ENCODE peak calls at places on chromosome 19, in eight cellular contexts. One of them, this sample, is unnamed.

GRCh38 chr19:852136-853013 is at the start of gene ELANE:
- DNase-seq in fibroblast of the aortic adventitia: no peak
- DNase-seq in heart right ventricle: no peak
- DNase-seq in mammary epithelial cell: no peak
- DNase-seq in osteocyte: no peak
- DNase-seq in neural crest cell: no peak
- DNase-seq in colonic mucosa: no peak
- DNase-seq in vagina: no peak
- DNase-seq in this sample: no peak

GRCh38 chr19:31262673-31263308 is 86.4 kb downstream of the TSHZ3 start:
- DNase-seq in fibroblast of the aortic adventitia: peak; percentile 25
- DNase-seq in heart right ventricle: no peak
- DNase-seq in mammary epithelial cell: no peak
- DNase-seq in osteocyte: peak; percentile 36
- DNase-seq in neural crest cell: no peak
- DNase-seq in colonic mucosa: no peak
- DNase-seq in vagina: peak; percentile 46
- DNase-seq in this sample: no peak

GRCh38 chr19:55753401-55753800 is 5.5 kb upstream of the RFPL4A start:
- DNase-seq in fibroblast of the aortic adventitia: no peak
- DNase-seq in heart right ventricle: no peak
- DNase-seq in mammary epithelial cell: no peak
- DNase-seq in osteocyte: no peak
- DNase-seq in neural crest cell: no peak
- DNase-seq in colonic mucosa: peak; percentile 35
- DNase-seq in vagina: no peak
- DNase-seq in this sample: no peak

GRCh38 chr19:27881213-27881612 is 1331.7 kb downstream of the UQCRFS1 start:
- DNase-seq in fibroblast of the aortic adventitia: no peak
- DNase-seq in heart right ventricle: no peak
- DNase-seq in mammary epithelial cell: no peak
- DNase-seq in osteocyte: peak; percentile 23
- DNase-seq in neural crest cell: no peak
- DNase-seq in colonic mucosa: no peak
- DNase-seq in vagina: no peak
- DNase-seq in this sample: no peak

GRCh38 chr19:1205114-1206062 is at the start of gene STK11:
- DNase-seq in fibroblast of the aortic adventitia: peak; percentile 94
- DNase-seq in heart right ventricle: peak; percentile 100
- DNase-seq in mammary epithelial cell: peak; percentile 98
- DNase-seq in osteocyte: peak; percentile 100
- DNase-seq in neural crest cell: peak; percentile 100
- DNase-seq in colonic mucosa: peak; percentile 99
- DNase-seq in vagina: no peak
- DNase-seq in this sample: peak; percentile 99

GRCh38 chr19:29320611-29321010 is 107.7 kb upstream of the UQCRFS1 start:
- DNase-seq in fibroblast of the aortic adventitia: no peak
- DNase-seq in heart right ventricle: no peak
- DNase-seq in mammary epithelial cell: no peak
- DNase-seq in osteocyte: peak; percentile 49
- DNase-seq in neural crest cell: no peak
- DNase-seq in colonic mucosa: no peak
- DNase-seq in vagina: no peak
- DNase-seq in this sample: no peak

GRCh38 chr19:7224205-7224833 is 69.9 kb downstream of the INSR start:
- DNase-seq in fibroblast of the aortic adventitia: peak; percentile 77
- DNase-seq in heart right ventricle: no peak
- DNase-seq in mammary epithelial cell: no peak
- DNase-seq in osteocyte: no peak
- DNase-seq in neural crest cell: no peak
- DNase-seq in colonic mucosa: peak; percentile 65
- DNase-seq in vagina: no peak
- DNase-seq in this sample: no peak

GRCh38 chr19:55460670-55461258 is 678 bp downstream of the ISOC2 start:
- DNase-seq in fibroblast of the aortic adventitia: peak; percentile 91
- DNase-seq in heart right ventricle: peak; percentile 87
- DNase-seq in mammary epithelial cell: peak; percentile 42
- DNase-seq in osteocyte: no peak
- DNase-seq in neural crest cell: peak; percentile 55
- DNase-seq in colonic mucosa: peak; percentile 92
- DNase-seq in vagina: no peak
- DNase-seq in this sample: peak; percentile 70

GRCh38 chr19:56917998-56918397 is 77.5 kb upstream of the PEG3 start:
- DNase-seq in fibroblast of the aortic adventitia: no peak
- DNase-seq in heart right ventricle: no peak
- DNase-seq in mammary epithelial cell: no peak
- DNase-seq in osteocyte: no peak
- DNase-seq in neural crest cell: no peak
- DNase-seq in colonic mucosa: no peak
- DNase-seq in vagina: no peak
- DNase-seq in this sample: no peak

GRCh38 chr19:1082165-1082927 is 12.8 kb downstream of the POLR2E start:
- DNase-seq in fibroblast of the aortic adventitia: peak; percentile 20
- DNase-seq in heart right ventricle: peak; percentile 38
- DNase-seq in mammary epithelial cell: peak; percentile 68
- DNase-seq in osteocyte: no peak
- DNase-seq in neural crest cell: peak; percentile 68
- DNase-seq in colonic mucosa: peak; percentile 96
- DNase-seq in vagina: no peak
- DNase-seq in this sample: peak; percentile 93

GRCh38 chr19:11269408-11269807 is 7.1 kb upstream of the DOCK6 start:
- DNase-seq in fibroblast of the aortic adventitia: peak; percentile 41
- DNase-seq in heart right ventricle: no peak
- DNase-seq in mammary epithelial cell: peak; percentile 29
- DNase-seq in osteocyte: no peak
- DNase-seq in neural crest cell: no peak
- DNase-seq in colonic mucosa: no peak
- DNase-seq in vagina: no peak
- DNase-seq in this sample: no peak

GRCh38 chr19:56321981-56322558 is 7.4 kb upstream of the ZSCAN5A start:
- DNase-seq in fibroblast of the aortic adventitia: no peak
- DNase-seq in heart right ventricle: no peak
- DNase-seq in mammary epithelial cell: no peak
- DNase-seq in osteocyte: no peak
- DNase-seq in neural crest cell: no peak
- DNase-seq in colonic mucosa: no peak
- DNase-seq in vagina: no peak
- DNase-seq in this sample: no peak

GRCh38 chr19:43776285-43776684 is 4.5 kb downstream of the KCNN4 start:
- DNase-seq in fibroblast of the aortic adventitia: no peak
- DNase-seq in heart right ventricle: no peak
- DNase-seq in mammary epithelial cell: no peak
- DNase-seq in osteocyte: no peak
- DNase-seq in neural crest cell: no peak
- DNase-seq in colonic mucosa: no peak
- DNase-seq in vagina: no peak
- DNase-seq in this sample: no peak

GRCh38 chr19:49546825-49547565 is 19.2 kb downstream of the RCN3 start:
- DNase-seq in fibroblast of the aortic adventitia: peak; percentile 92
- DNase-seq in heart right ventricle: no peak
- DNase-seq in mammary epithelial cell: peak; percentile 72
- DNase-seq in osteocyte: no peak
- DNase-seq in neural crest cell: peak; percentile 81
- DNase-seq in colonic mucosa: peak; percentile 94
- DNase-seq in vagina: no peak
- DNase-seq in this sample: no peak

GRCh38 chr19:55640043-55640576 is 692 bp upstream of the ZNF580 start:
- DNase-seq in fibroblast of the aortic adventitia: peak; percentile 63
- DNase-seq in heart right ventricle: peak; percentile 71
- DNase-seq in mammary epithelial cell: peak; percentile 58
- DNase-seq in osteocyte: no peak
- DNase-seq in neural crest cell: no peak
- DNase-seq in colonic mucosa: peak; percentile 60
- DNase-seq in vagina: no peak
- DNase-seq in this sample: peak; percentile 88

GRCh38 chr19:55208880-55209429 is 346 bp downstream of the PTPRH start:
- DNase-seq in fibroblast of the aortic adventitia: no peak
- DNase-seq in heart right ventricle: no peak
- DNase-seq in mammary epithelial cell: no peak
- DNase-seq in osteocyte: no peak
- DNase-seq in neural crest cell: no peak
- DNase-seq in colonic mucosa: no peak
- DNase-seq in vagina: no peak
- DNase-seq in this sample: no peak

GRCh38 chr19:13060233-13060963 is 42.3 kb downstream of the LYL1 start:
- DNase-seq in fibroblast of the aortic adventitia: peak; percentile 54
- DNase-seq in heart right ventricle: peak; percentile 71
- DNase-seq in mammary epithelial cell: peak; percentile 50
- DNase-seq in osteocyte: no peak
- DNase-seq in neural crest cell: peak; percentile 28
- DNase-seq in colonic mucosa: peak; percentile 55
- DNase-seq in vagina: no peak
- DNase-seq in this sample: peak; percentile 54

GRCh38 chr19:50906217-50906616 is 5.0 kb downstream of the KLK4 start:
- DNase-seq in fibroblast of the aortic adventitia: peak; percentile 12
- DNase-seq in heart right ventricle: no peak
- DNase-seq in mammary epithelial cell: no peak
- DNase-seq in osteocyte: no peak
- DNase-seq in neural crest cell: peak; percentile 46
- DNase-seq in colonic mucosa: peak; percentile 32
- DNase-seq in vagina: no peak
- DNase-seq in this sample: no peak

GRCh38 chr19:39474139-39474620 is 6.5 kb upstream of the TIMM50 start:
- DNase-seq in fibroblast of the aortic adventitia: peak; percentile 28
- DNase-seq in heart right ventricle: peak; percentile 65
- DNase-seq in mammary epithelial cell: no peak
- DNase-seq in osteocyte: peak; percentile 89
- DNase-seq in neural crest cell: peak; percentile 82
- DNase-seq in colonic mucosa: peak; percentile 53
- DNase-seq in vagina: no peak
- DNase-seq in this sample: peak; percentile 72

GRCh38 chr19:1214862-1215731 is 9.5 kb downstream of the STK11 start:
- DNase-seq in fibroblast of the aortic adventitia: no peak
- DNase-seq in heart right ventricle: peak; percentile 79
- DNase-seq in mammary epithelial cell: no peak
- DNase-seq in osteocyte: no peak
- DNase-seq in neural crest cell: no peak
- DNase-seq in colonic mucosa: no peak
- DNase-seq in vagina: no peak
- DNase-seq in this sample: peak; percentile 73

GRCh38 chr19:326851-327250 is 17.7 kb downstream of the MIER2 start:
- DNase-seq in fibroblast of the aortic adventitia: no peak
- DNase-seq in heart right ventricle: no peak
- DNase-seq in mammary epithelial cell: no peak
- DNase-seq in osteocyte: no peak
- DNase-seq in neural crest cell: no peak
- DNase-seq in colonic mucosa: no peak
- DNase-seq in vagina: no peak
- DNase-seq in this sample: no peak

GRCh38 chr19:41541990-41542584 is 33.9 kb upstream of the CEACAM21 start:
- DNase-seq in fibroblast of the aortic adventitia: peak; percentile 32
- DNase-seq in heart right ventricle: peak; percentile 53
- DNase-seq in mammary epithelial cell: peak; percentile 14
- DNase-seq in osteocyte: no peak
- DNase-seq in neural crest cell: peak; percentile 24
- DNase-seq in colonic mucosa: peak; percentile 76
- DNase-seq in vagina: no peak
- DNase-seq in this sample: peak; percentile 83

GRCh38 chr19:29265436-29265835 is 52.5 kb upstream of the UQCRFS1 start:
- DNase-seq in fibroblast of the aortic adventitia: no peak
- DNase-seq in heart right ventricle: no peak
- DNase-seq in mammary epithelial cell: no peak
- DNase-seq in osteocyte: peak; percentile 59
- DNase-seq in neural crest cell: no peak
- DNase-seq in colonic mucosa: no peak
- DNase-seq in vagina: peak; percentile 64
- DNase-seq in this sample: no peak

GRCh38 chr19:36030264-36031148 is 2.2 kb downstream of the CLIP3 start:
- DNase-seq in fibroblast of the aortic adventitia: peak; percentile 37
- DNase-seq in heart right ventricle: no peak
- DNase-seq in mammary epithelial cell: peak; percentile 53
- DNase-seq in osteocyte: no peak
- DNase-seq in neural crest cell: no peak
- DNase-seq in colonic mucosa: no peak
- DNase-seq in vagina: no peak
- DNase-seq in this sample: no peak
- TF ChIP-seq CTCF in fibroblast of the aortic adventitia: no peak
- TF ChIP-seq CTCF in heart right ventricle: no peak
- TF ChIP-seq CTCF in mammary epithelial cell: peak; percentile 70
- TF ChIP-seq CTCF in osteocyte: no peak
- TF ChIP-seq CTCF in neural crest cell: no peak
- TF ChIP-seq CTCF in colonic mucosa: no peak
- TF ChIP-seq CTCF in vagina: no peak
- TF ChIP-seq CTCF in this sample: no peak

GRCh38 chr19:10114651-10115391 is 3.3 kb downstream of the P2RY11 start:
- DNase-seq in fibroblast of the aortic adventitia: no peak
- DNase-seq in heart right ventricle: no peak
- DNase-seq in mammary epithelial cell: no peak
- DNase-seq in osteocyte: no peak
- DNase-seq in neural crest cell: no peak
- DNase-seq in colonic mucosa: no peak
- DNase-seq in vagina: no peak
- DNase-seq in this sample: peak; percentile 45
- TF ChIP-seq CTCF in fibroblast of the aortic adventitia: no peak
- TF ChIP-seq CTCF in heart right ventricle: no peak
- TF ChIP-seq CTCF in mammary epithelial cell: no peak
- TF ChIP-seq CTCF in osteocyte: no peak
- TF ChIP-seq CTCF in neural crest cell: no peak
- TF ChIP-seq CTCF in colonic mucosa: no peak
- TF ChIP-seq CTCF in vagina: no peak
- TF ChIP-seq CTCF in this sample: no peak

DNA sequence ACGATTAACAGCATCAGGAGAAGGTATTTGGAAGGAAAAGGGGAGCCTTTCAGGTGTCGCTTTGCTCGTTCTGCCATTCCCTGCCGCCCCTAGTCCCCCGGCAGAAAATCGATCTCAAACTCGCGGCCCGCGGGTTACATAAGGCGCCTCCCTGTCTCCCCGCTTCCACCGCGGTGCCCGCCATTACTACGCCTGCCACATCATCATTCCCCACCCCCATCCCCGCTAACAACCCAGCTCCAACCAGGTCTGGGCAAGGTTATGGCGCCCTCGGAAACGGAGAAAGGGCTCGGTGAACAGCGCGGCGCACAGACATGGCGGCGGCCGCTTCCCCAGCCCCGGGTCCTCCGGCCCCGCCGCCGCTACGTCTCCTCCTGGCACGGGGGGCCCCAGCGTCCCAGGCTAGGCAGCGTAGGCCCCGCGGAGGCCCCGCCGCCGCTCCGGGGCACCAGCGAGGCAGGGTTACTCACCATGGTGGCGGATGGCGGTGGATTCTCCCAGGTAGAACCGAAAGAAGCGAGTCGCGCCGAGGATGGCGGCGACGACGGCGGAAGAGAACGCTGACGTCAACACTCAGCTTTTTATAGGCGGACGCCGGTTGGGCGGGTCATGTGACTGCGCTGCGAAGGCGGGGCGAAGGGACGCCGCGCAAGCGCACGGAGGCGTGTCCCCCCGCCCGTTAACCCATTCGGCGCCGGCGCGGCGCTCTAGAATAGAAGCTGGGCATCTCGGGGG is at the start of gene EEF2:
- DNase-seq in fibroblast of the aortic adventitia: peak; percentile 92
- DNase-seq in heart right ventricle: peak; percentile 91
- DNase-seq in mammary epithelial cell: peak; percentile 79
- DNase-seq in osteocyte: peak; percentile 97
- DNase-seq in neural crest cell: peak; percentile 88
- DNase-seq in colonic mucosa: peak; percentile 91
- DNase-seq in vagina: no peak
- DNase-seq in this sample: peak; percentile 91
- TF ChIP-seq CTCF in fibroblast of the aortic adventitia: no peak
- TF ChIP-seq CTCF in heart right ventricle: no peak
- TF ChIP-seq CTCF in mammary epithelial cell: no peak
- TF ChIP-seq CTCF in osteocyte: no peak
- TF ChIP-seq CTCF in neural crest cell: no peak
- TF ChIP-seq CTCF in colonic mucosa: no peak
- TF ChIP-seq CTCF in vagina: no peak
- TF ChIP-seq CTCF in this sample: no peak

GRCh38 chr19:45125975-45126493 is 33.1 kb downstream of the PPP1R37 start:
- DNase-seq in fibroblast of the aortic adventitia: peak; percentile 42
- DNase-seq in heart right ventricle: peak; percentile 48
- DNase-seq in mammary epithelial cell: peak; percentile 39
- DNase-seq in osteocyte: no peak
- DNase-seq in neural crest cell: peak; percentile 64
- DNase-seq in colonic mucosa: peak; percentile 84
- DNase-seq in vagina: no peak
- DNase-seq in this sample: peak; percentile 72
- TF ChIP-seq CTCF in fibroblast of the aortic adventitia: peak; percentile 78
- TF ChIP-seq CTCF in heart right ventricle: peak; percentile 68
- TF ChIP-seq CTCF in mammary epithelial cell: peak; percentile 88
- TF ChIP-seq CTCF in osteocyte: peak; percentile 67
- TF ChIP-seq CTCF in neural crest cell: peak; percentile 70
- TF ChIP-seq CTCF in colonic mucosa: peak; percentile 78
- TF ChIP-seq CTCF in vagina: no peak
- TF ChIP-seq CTCF in this sample: peak; percentile 79